ENCODE peak calls at places on chromosomes 6 and 20, in eight cellular contexts. One of them, this sample, is unnamed.

GRCh38 chr6:52994031-52994788 is 874 bp downstream of the GSTA4 start:
- DNase-seq in NCI-H2029: no peak
- DNase-seq in KBM-7: no peak
- DNase-seq in EL: peak; percentile 73
- DNase-seq in body of pancreas: no peak
- DNase-seq in C1 segment of cervical spinal cord: peak; percentile 14
- DNase-seq in mesendoderm: peak; percentile 59
- DNase-seq in iPS-NIHi11: peak; percentile 27
- DNase-seq in this sample: peak; percentile 40

GRCh38 chr6:46015119-46015968 is at the start of gene CLIC5:
- DNase-seq in NCI-H2029: no peak
- DNase-seq in KBM-7: peak; percentile 8
- DNase-seq in EL: no peak
- DNase-seq in body of pancreas: peak; percentile 28
- DNase-seq in C1 segment of cervical spinal cord: no peak
- DNase-seq in mesendoderm: peak; percentile 32
- DNase-seq in iPS-NIHi11: peak; percentile 80
- DNase-seq in this sample: peak; percentile 13

GRCh38 chr20:57960803-57961575 is 251.2 kb upstream of the PMEPA1 start:
- DNase-seq in NCI-H2029: no peak
- DNase-seq in KBM-7: no peak
- DNase-seq in EL: no peak
- DNase-seq in body of pancreas: no peak
- DNase-seq in C1 segment of cervical spinal cord: peak; percentile 36
- DNase-seq in mesendoderm: no peak
- DNase-seq in iPS-NIHi11: no peak
- DNase-seq in this sample: no peak

GRCh38 chr20:32231847-32232246 is 24.2 kb downstream of the POFUT1 start:
- DNase-seq in NCI-H2029: no peak
- DNase-seq in KBM-7: peak; percentile 18
- DNase-seq in EL: no peak
- DNase-seq in body of pancreas: no peak
- DNase-seq in C1 segment of cervical spinal cord: no peak
- DNase-seq in mesendoderm: no peak
- DNase-seq in iPS-NIHi11: no peak
- DNase-seq in this sample: no peak

GRCh38 chr6:141395443-141396008 is 737.2 kb upstream of the GJE1 start:
- DNase-seq in NCI-H2029: no peak
- DNase-seq in KBM-7: no peak
- DNase-seq in EL: no peak
- DNase-seq in body of pancreas: no peak
- DNase-seq in C1 segment of cervical spinal cord: no peak
- DNase-seq in mesendoderm: no peak
- DNase-seq in iPS-NIHi11: no peak
- DNase-seq in this sample: no peak

GRCh38 chr6:20868397-20869185 is 334.3 kb downstream of the CDKAL1 start:
- DNase-seq in NCI-H2029: peak; percentile 58
- DNase-seq in KBM-7: no peak
- DNase-seq in EL: no peak
- DNase-seq in body of pancreas: peak; percentile 37
- DNase-seq in C1 segment of cervical spinal cord: no peak
- DNase-seq in mesendoderm: peak; percentile 90
- DNase-seq in iPS-NIHi11: no peak
- DNase-seq in this sample: peak; percentile 68

GRCh38 chr6:118509009-118509617 is 39.0 kb upstream of the PLN start:
- DNase-seq in NCI-H2029: peak; percentile 58
- DNase-seq in KBM-7: peak; percentile 5
- DNase-seq in EL: peak; percentile 33
- DNase-seq in body of pancreas: no peak
- DNase-seq in C1 segment of cervical spinal cord: no peak
- DNase-seq in mesendoderm: peak; percentile 19
- DNase-seq in iPS-NIHi11: no peak
- DNase-seq in this sample: no peak

GRCh38 chr6:132715204-132715603 is 1.3 kb upstream of the VNN1 start:
- DNase-seq in NCI-H2029: no peak
- DNase-seq in KBM-7: peak; percentile 33
- DNase-seq in EL: peak; percentile 65
- DNase-seq in body of pancreas: peak; percentile 50
- DNase-seq in C1 segment of cervical spinal cord: peak; percentile 23
- DNase-seq in mesendoderm: peak; percentile 94
- DNase-seq in iPS-NIHi11: peak; percentile 73
- DNase-seq in this sample: no peak

GRCh38 chr6:3159805-3160781 is 2.7 kb upstream of the TUBB2A start:
- DNase-seq in NCI-H2029: peak; percentile 53
- DNase-seq in KBM-7: peak; percentile 56
- DNase-seq in EL: no peak
- DNase-seq in body of pancreas: peak; percentile 88
- DNase-seq in C1 segment of cervical spinal cord: no peak
- DNase-seq in mesendoderm: peak; percentile 83
- DNase-seq in iPS-NIHi11: no peak
- DNase-seq in this sample: no peak

GRCh38 chr6:31063906-31064435 is 48.4 kb downstream of the C6orf15 start:
- DNase-seq in NCI-H2029: no peak
- DNase-seq in KBM-7: no peak
- DNase-seq in EL: no peak
- DNase-seq in body of pancreas: no peak
- DNase-seq in C1 segment of cervical spinal cord: no peak
- DNase-seq in mesendoderm: no peak
- DNase-seq in iPS-NIHi11: no peak
- DNase-seq in this sample: no peak